ENCODE peak calls at places on chromosomes 4 and X, in nine cellular contexts. X is Calu3, E is lower lobe of right lung, J is left ventricle myocardium inferior, C is dorsolateral prefrontal cortex, W is epithelial cell of esophagus, R is GM06990, N is fibroblast of lung, Z is WTC11. V is an unnamed sample.

GRCh38 chr4:136651932-136652331 is 880.4 kb downstream of the PCDH18 start:
- DNase-seq in N (peak; percentile 27), C (no peak), Z (no peak), W (no peak), R (no peak), E (no peak), J (no peak), X (no peak), V (no peak)

GRCh38 chrX:140664939-140665338 is 44.6 kb upstream of the LINC00632 start:
- DNase-seq in W (peak; percentile 36), R (no peak), C (no peak), E (no peak), X (no peak), N (peak; percentile 37), Z (no peak), J (no peak), V (no peak)

GRCh38 chrX:9542106-9542764 is 77.4 kb downstream of the TBL1X start:
- DNase-seq in W (no peak), N (no peak), J (no peak), R (no peak), E (no peak), X (no peak), Z (no peak), C (no peak), V (no peak)

GRCh38 chrX:76279007-76279406 is 106.1 kb downstream of the PBDC1 start:
- DNase-seq in J (peak; percentile 13), R (peak; percentile 11), C (no peak), Z (peak; percentile 47), X (peak; percentile 43), W (peak; percentile 51), N (peak; percentile 55), E (no peak), V (peak; percentile 29)

GRCh38 chrX:114165537-114165936 is 418.3 kb upstream of the HTR2C start:
- DNase-seq in X (no peak), E (no peak), Z (no peak), J (no peak), W (no peak), C (no peak), N (no peak), R (no peak), V (no peak)

GRCh38 chr4:152729466-152729865 is 49.7 kb upstream of the TMEM154 start:
- DNase-seq in W (peak; percentile 96), Z (no peak), E (no peak), X (no peak), C (no peak), N (peak; percentile 17), R (no peak), J (no peak), V (no peak)

GRCh38 chrX:151985955-151986354 is 11.5 kb upstream of the GABRE start:
- DNase-seq in N (peak; percentile 9), E (no peak), R (no peak), W (peak; percentile 60), Z (no peak), C (no peak), J (peak; percentile 20), X (peak; percentile 28), V (no peak)

GRCh38 chrX:40158036-40158706 is 60.4 kb upstream of the BCOR start:
- DNase-seq in Z (peak; percentile 54), E (peak; percentile 54), C (no peak), J (no peak), X (peak; percentile 53), R (no peak), N (no peak), W (no peak), V (peak; percentile 29)

GRCh38 chrX:45322382-45322781 is 121.7 kb upstream of the DIPK2B start:
- DNase-seq in X (peak; percentile 45), J (no peak), W (peak; percentile 71), Z (peak; percentile 13), N (peak; percentile 87), R (no peak), E (no peak), C (no peak), V (no peak)

GRCh38 chrX:72366178-72366577 is 60.5 kb upstream of the CITED1 start:
- DNase-seq in X (no peak), N (no peak), R (no peak), Z (no peak), E (no peak), W (no peak), C (no peak), J (no peak), V (no peak)

GRCh38 chrX:86215260-86215659 is 67.0 kb downstream of the DACH2 start:
- DNase-seq in X (no peak), J (no peak), R (no peak), Z (no peak), W (no peak), N (no peak), C (no peak), E (no peak), V (no peak)

GRCh38 chr4:100981447-100982204 is 365.7 kb downstream of the PPP3CA start:
- DNase-seq in Z (no peak), E (peak; percentile 38), J (no peak), C (no peak), N (peak; percentile 58), W (peak; percentile 34), X (no peak), R (no peak), V (no peak)

GRCh38 chr4:48796191-48796926 is 16.3 kb upstream of the FRYL start:
- DNase-seq in Z (no peak), J (no peak), E (no peak), N (no peak), X (no peak), R (no peak), C (no peak), W (no peak), V (no peak)

GRCh38 chrX:148530464-148531077 is 30.2 kb downstream of the AFF2 start:
- DNase-seq in E (no peak), X (peak; percentile 8), W (peak; percentile 31), C (no peak), Z (no peak), J (no peak), N (peak; percentile 43), R (no peak), V (peak; percentile 2)

GRCh38 chrX:153762636-153763173 is 1.3 kb upstream of the PLXNB3 start:
- DNase-seq in Z (no peak), E (no peak), W (no peak), R (no peak), J (no peak), C (no peak), N (no peak), X (no peak), V (no peak)

GRCh38 chr4:137641554-137641953 is 109.3 kb upstream of the PCDH18 start:
- DNase-seq in W (no peak), E (no peak), Z (no peak), J (no peak), N (peak; percentile 76), X (no peak), R (no peak), C (no peak), V (no peak)

GRCh38 chr4:7207791-7208231 is 15.5 kb downstream of the SORCS2 start:
- DNase-seq in J (no peak), Z (no peak), R (no peak), N (no peak), C (no peak), X (no peak), E (no peak), W (no peak), V (no peak)

DNA sequence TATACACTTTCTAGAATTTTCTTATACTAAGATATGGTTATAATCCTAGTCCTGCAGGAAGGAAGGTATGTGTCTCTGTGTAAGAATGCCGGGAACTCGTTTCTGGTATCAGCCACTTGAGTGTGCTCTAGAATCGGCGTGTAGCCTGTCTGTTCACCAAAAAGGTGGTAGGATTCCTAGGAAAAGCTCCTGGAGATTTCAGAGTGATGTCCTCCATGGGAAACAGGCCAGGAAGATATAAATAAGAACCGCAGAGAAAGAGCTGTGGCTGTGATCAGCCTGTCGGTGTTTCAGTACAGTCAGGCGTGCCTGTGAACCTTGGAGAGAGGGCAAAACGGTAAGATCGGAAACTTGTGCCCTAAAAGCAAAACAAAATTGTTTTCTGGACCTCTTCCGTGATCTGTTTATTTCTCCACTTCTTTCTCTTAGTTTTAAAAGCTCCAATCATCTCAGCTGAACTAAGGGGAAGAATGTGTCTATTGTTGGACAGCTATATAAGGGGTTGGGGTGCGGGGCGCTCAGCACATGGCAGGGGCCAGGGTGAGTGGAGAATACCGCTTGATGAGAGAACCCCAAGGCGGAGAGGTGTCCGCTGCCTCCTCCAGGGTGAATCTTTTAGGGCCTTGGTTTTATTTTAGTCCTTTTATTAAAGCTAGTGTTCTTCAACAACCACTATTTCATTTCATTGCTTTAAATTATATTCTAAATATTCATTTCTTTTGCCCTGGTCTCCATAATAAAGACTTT is 303.8 kb upstream of the TENM3 start:
- DNase-seq in W (peak; percentile 60), X (no peak), R (no peak), Z (no peak), E (no peak), N (peak; percentile 35), C (no peak), J (no peak), V (no peak)
- TF ChIP-seq CTCF in W (peak; percentile 55), X (no peak), R (no peak), Z (no peak), E (no peak), N (no peak), C (no peak), J (no peak), V (no peak)

DNA sequence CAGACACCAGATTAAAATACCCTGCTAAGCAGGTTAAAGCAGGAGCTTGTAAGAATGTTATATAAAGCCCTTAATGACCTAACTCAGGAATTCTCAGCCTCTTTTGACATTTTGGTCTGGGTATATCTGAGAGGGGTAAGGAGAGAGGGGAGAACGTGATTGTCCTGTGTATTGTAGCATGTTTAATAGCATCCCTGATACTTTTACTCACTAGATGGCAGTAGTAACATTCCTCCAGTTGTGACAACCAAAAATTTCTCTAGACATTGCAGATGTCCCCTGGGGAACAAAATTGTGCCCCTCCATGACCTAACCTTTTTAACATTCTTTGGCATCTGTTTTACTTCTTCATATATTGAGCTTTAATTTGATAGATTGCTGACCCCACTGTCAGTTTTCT is 17.9 kb downstream of the SMARCA5 start:
- DNase-seq in C (no peak), W (peak; percentile 7), X (no peak), J (no peak), E (no peak), N (peak; percentile 22), R (no peak), Z (no peak), V (no peak)
- TF ChIP-seq CTCF in C (no peak), W (peak; percentile 40), X (no peak), J (peak; percentile 49), E (peak; percentile 40), N (peak; percentile 46), R (peak; percentile 48), Z (no peak), V (peak; percentile 48)

GRCh38 chr4:103207673-103208072 is 9.5 kb upstream of the CENPE start:
- DNase-seq in R (no peak), C (no peak), W (peak; percentile 46), Z (peak; percentile 49), N (no peak), X (peak; percentile 47), J (no peak), E (no peak), V (no peak)
- TF ChIP-seq CTCF in R (peak; percentile 20), C (no peak), W (peak; percentile 33), Z (no peak), N (no peak), X (no peak), J (no peak), E (no peak), V (peak; percentile 29)

DNA sequence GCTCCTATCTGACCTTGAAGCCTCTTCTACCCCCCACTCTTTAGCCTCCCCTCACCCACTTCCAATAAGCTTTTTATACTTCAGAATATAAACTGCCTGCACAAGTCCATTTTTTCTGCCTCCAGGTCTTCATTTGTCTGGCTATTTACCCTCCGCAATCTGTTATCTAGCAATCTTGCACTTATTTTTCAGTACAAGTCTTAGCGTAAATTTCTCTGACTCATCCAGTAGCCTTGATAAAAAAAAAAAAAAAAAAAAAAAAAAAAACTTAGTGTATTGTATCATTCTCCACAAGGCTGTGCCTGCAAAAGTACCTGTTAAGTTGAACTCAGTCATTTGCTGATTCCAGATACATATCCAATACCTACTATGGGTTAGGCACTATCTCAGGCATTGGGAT is 219.5 kb upstream of the DKK2 start:
- DNase-seq in C (no peak), X (no peak), Z (no peak), R (no peak), J (no peak), W (peak; percentile 34), N (no peak), E (no peak), V (no peak)
- TF ChIP-seq CTCF in C (no peak), X (no peak), Z (no peak), R (no peak), J (no peak), W (no peak), N (no peak), E (no peak), V (no peak)

V was measured in neural crest cell.